ENCODE peak calls at places on chromosome 7, in seven cellular contexts. A is heart left ventricle, V is A549, J is IMR-90, K is breast epithelium, T is esophagus squamous epithelium, S is HCT116. L is an unnamed sample.

GRCh38 chr7:44277851-44278250 is 47.5 kb downstream of the CAMK2B start:
- DNase-seq in T (no peak), J (peak; percentile 47), K (peak; percentile 33), A (peak; percentile 89), V (no peak), S (no peak), L (no peak)

GRCh38 chr7:39595102-39595620 is 28.2 kb upstream of the RALA start:
- DNase-seq in J (peak; percentile 50), T (no peak), V (no peak), K (no peak), A (no peak), S (no peak), L (no peak)

GRCh38 chr7:80279760-80280159 is 145.1 kb downstream of the GNAI1 start:
- DNase-seq in T (no peak), J (no peak), V (no peak), K (no peak), A (no peak), S (no peak), L (no peak)

GRCh38 chr7:10952588-10952987 is 21.1 kb upstream of the PHF14 start:
- DNase-seq in J (no peak), A (no peak), K (no peak), V (no peak), S (no peak), T (no peak), L (no peak)

GRCh38 chr7:135789956-135790355 is 41.3 kb upstream of the FAM180A start:
- DNase-seq in T (no peak), V (no peak), J (no peak), A (no peak), S (no peak), K (no peak), L (no peak)

GRCh38 chr7:39746162-39746782 is 122.9 kb downstream of the RALA start:
- DNase-seq in A (peak; percentile 79), T (no peak), V (peak; percentile 74), J (peak; percentile 83), K (peak; percentile 74), S (peak; percentile 47), L (peak; percentile 76)

GRCh38 chr7:33874943-33875342 is 30.4 kb upstream of the BMPER start:
- DNase-seq in V (no peak), T (no peak), J (peak; percentile 68), K (no peak), A (peak; percentile 33), S (no peak), L (no peak)

GRCh38 chr7:117098457-117098856 is 145.2 kb downstream of the ST7 start:
- DNase-seq in T (no peak), K (no peak), S (no peak), A (no peak), V (no peak), J (peak; percentile 99), L (no peak)

GRCh38 chr7:155268211-155268610 is 29.5 kb upstream of the INSIG1 start:
- DNase-seq in K (no peak), A (no peak), S (no peak), J (no peak), T (no peak), V (no peak), L (no peak)

GRCh38 chr7:27251136-27251512 is 8.5 kb downstream of the EVX1 start:
- DNase-seq in K (no peak), T (no peak), A (no peak), V (no peak), J (no peak), S (no peak), L (no peak)
- H3K4me3 ChIP-seq in K (no peak overlapping the region), T (peak overlapping the region; percentile 46), A (no peak overlapping the region), V (no peak overlapping the region), J (no peak overlapping the region), S (no peak overlapping the region), L (no peak overlapping the region)

DNA sequence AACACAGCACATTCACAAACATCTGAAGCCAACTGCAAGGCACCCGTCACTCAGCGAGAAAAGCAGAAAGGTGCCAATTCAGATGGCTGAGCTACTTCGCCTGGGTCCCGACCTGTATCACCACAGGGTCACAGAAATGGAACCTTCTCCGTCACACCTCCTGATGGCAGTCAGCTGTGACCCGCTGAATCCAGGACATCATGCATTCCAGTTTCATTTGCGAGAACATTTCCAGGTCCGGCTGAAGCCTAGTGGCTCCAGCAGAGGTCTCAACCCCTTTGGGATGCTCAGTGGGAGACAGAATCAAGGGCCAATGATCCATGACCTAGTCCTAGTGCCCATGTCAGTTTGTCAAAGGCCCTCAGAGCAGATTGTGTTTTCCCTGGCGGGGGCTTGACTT is 193.6 kb upstream of the KLF14 start:
- DNase-seq in S (no peak), A (no peak), V (no peak), J (no peak), K (no peak), T (no peak), L (no peak)
- TF ChIP-seq POLR2A in S (no peak), A (no peak), V (no peak), J (no peak), K (no peak), T (no peak), L (no peak)

GRCh38 chr7:121605297-121605640 is 209.2 kb upstream of the FAM3C start:
- DNase-seq in T (no peak), A (no peak), S (no peak), J (peak; percentile 6), K (no peak), V (no peak), L (no peak)

GRCh38 chr7:121609208-121609607 is 213.1 kb upstream of the FAM3C start:
- DNase-seq in J (no peak), S (no peak), V (no peak), K (no peak), T (no peak), A (no peak), L (no peak)

GRCh38 chr7:121608785-121609184 is 212.7 kb upstream of the FAM3C start:
- DNase-seq in A (no peak), T (no peak), K (no peak), V (no peak), J (no peak), S (no peak), L (no peak)

GRCh38 chr7:121603886-121604285 is 207.8 kb upstream of the FAM3C start:
- DNase-seq in S (no peak), T (no peak), K (no peak), A (no peak), V (no peak), J (no peak), L (no peak)

DNA sequence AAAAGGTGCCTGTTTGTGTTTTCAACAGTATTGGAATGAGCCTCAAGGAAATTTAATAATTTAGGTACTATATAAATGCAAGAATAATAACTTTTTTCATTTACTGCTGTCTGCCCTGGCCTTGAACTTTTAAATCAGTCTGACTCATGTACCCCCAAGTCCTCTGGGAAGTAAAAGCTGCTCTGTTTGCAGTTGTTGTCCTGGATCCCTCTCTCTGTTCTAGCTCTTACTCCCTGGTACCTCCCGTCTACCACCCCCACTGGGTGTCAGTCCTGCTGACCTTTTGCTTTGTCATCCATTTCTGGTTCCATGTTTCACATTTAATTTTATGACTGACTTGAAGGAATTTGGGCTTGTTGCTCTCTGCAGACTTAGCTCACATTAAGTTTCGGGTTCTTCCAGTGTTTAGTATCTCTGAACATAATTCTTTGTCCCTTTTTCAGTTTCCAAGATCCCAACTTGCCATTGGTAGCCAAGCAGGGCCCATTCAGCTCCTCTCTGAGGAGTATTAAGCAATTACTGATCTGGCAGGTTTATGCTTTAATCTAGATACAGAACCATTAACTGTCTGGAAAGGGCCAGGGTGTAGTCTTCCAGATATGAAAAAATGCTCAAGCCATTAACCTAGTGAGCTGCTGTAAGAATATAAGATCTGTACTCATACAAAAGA is 208.7 kb upstream of the FAM3C start:
- DNase-seq in J (no peak), A (peak; percentile 24), S (no peak), K (no peak), T (no peak), V (no peak), L (no peak)
- H3K4me3 ChIP-seq in J (no peak overlapping the region), A (no peak overlapping the region), S (no peak overlapping the region), K (no peak overlapping the region), T (no peak overlapping the region), V (no peak overlapping the region), L (no peak overlapping the region)

DNA sequence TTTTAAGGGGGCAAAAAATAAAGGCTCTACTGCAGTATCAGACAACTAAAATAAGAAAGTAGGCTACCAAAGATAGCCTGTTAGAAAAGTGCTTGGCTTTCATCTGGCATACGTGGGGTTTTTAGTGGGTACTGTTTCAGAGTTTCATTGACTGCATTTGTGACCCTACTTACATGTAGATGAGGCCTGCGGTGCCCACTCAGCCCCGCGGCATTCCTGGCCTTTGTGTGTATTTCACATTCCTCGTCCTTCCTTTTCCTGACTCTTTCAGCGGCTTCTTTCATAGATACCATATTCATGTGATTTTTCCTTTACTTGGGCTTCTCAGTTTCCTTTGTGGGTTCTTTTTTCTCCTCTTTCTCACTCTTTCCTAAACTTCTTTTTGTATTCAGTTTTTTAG is 50.7 kb downstream of the UBE3C start:
- DNase-seq in S (no peak), K (no peak), A (no peak), T (no peak), J (no peak), V (no peak), L (no peak)
- TF ChIP-seq POLR2A in S (no peak), K (no peak), A (no peak), T (no peak), J (no peak), V (no peak), L (no peak)

GRCh38 chr7:137454169-137455166 is 110.9 kb upstream of the PTN start:
- DNase-seq in T (no peak), V (peak; percentile 35), A (peak; percentile 55), K (no peak), J (peak; percentile 93), S (no peak), L (peak; percentile 52)
- H3K4me3 ChIP-seq in T (no peak overlapping the region), V (no peak overlapping the region), A (peak overlapping the region; percentile 20), K (no peak overlapping the region), J (no peak overlapping the region), S (no peak overlapping the region), L (no peak overlapping the region)

DNA sequence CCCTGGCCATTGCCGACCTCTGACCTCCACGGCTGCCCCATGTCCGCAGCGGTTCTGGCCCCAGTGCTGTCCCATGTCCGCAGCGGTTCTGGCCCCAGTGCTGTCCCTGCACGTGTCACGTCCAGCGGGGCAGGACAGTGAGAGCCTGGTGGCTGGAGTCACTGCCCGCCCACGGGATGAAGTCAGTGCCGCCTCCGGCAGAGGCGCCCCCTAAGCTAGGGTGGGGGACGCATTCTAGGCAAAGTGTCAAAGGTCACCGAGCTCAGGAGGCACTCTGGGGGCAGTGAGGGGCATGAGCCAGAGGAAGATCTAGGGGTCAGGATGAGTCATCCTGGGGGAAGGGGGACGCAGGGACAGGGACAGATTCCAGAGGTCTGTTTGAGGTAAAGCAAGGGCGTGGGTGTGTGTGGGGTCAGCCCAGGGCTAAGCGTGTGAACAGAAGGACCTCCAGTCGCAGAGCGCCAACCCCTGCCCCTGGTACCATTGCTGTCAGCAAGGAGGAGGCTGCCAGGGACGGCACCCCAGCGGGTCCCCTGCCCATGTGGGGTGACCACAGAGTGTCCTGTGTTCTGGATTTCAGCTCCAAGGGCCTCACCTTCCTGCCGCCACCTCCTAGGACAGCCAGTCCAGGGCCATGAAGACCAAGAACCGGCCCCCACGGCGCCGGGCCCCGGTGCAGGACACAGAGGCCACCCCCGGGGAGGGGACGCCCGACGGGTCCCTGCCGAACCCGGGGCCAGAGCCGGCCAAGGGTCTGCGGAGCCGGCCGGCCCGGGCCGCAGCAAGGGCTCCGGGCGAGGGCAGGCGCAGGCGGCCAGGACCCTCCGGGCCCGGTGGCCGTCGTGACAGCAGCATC is 665 bp downstream of the BHLHA15 start:
- DNase-seq in S (no peak), J (no peak), V (no peak), K (no peak), T (no peak), A (no peak), L (no peak)
- TF ChIP-seq POLR2A in S (no peak), J (no peak), V (no peak), K (no peak), T (no peak), A (no peak), L (no peak)